ENCODE peak calls at places on chromosome 5, in six cellular contexts. One of them, this sample, is unnamed.

GRCh38 chr5:59799668-59800374 is 93.7 kb downstream of the PDE4D start:
- DNase-seq in K562: peak; percentile 24
- DNase-seq in HepG2: peak; percentile 7
- DNase-seq in GM12878: peak; percentile 24
- DNase-seq in GM12892: no peak
- DNase-seq in H1: no peak
- DNase-seq in this sample: no peak

GRCh38 chr5:52786937-52787599 is 648 bp upstream of the ITGA1 start:
- DNase-seq in K562: no peak
- DNase-seq in HepG2: peak; percentile 53
- DNase-seq in GM12878: no peak
- DNase-seq in GM12892: no peak
- DNase-seq in H1: no peak
- DNase-seq in this sample: no peak

GRCh38 chr5:96902876-96903275 is 26.6 kb downstream of the ERAP2 start:
- DNase-seq in K562: no peak
- DNase-seq in HepG2: no peak
- DNase-seq in GM12878: no peak
- DNase-seq in GM12892: no peak
- DNase-seq in H1: no peak
- DNase-seq in this sample: no peak

GRCh38 chr5:105616599-105616998 is 2054.0 kb upstream of the NUDT12 start:
- DNase-seq in K562: no peak
- DNase-seq in HepG2: no peak
- DNase-seq in GM12878: no peak
- DNase-seq in GM12892: no peak
- DNase-seq in H1: no peak
- DNase-seq in this sample: no peak

GRCh38 chr5:128534729-128535128 is 3.3 kb downstream of the FBN2 start:
- DNase-seq in K562: no peak
- DNase-seq in HepG2: no peak
- DNase-seq in GM12878: no peak
- DNase-seq in GM12892: no peak
- DNase-seq in H1: no peak
- DNase-seq in this sample: no peak

GRCh38 chr5:878125-878524 is 14.5 kb downstream of the BRD9 start:
- DNase-seq in K562: no peak
- DNase-seq in HepG2: no peak
- DNase-seq in GM12878: no peak
- DNase-seq in GM12892: no peak
- DNase-seq in H1: no peak
- DNase-seq in this sample: no peak

GRCh38 chr5:29169851-29170250 is 2023.6 kb upstream of the CDH6 start:
- DNase-seq in K562: no peak
- DNase-seq in HepG2: no peak
- DNase-seq in GM12878: no peak
- DNase-seq in GM12892: no peak
- DNase-seq in H1: no peak
- DNase-seq in this sample: no peak

GRCh38 chr5:169548315-169548714 is 35.3 kb upstream of the SPDL1 start:
- DNase-seq in K562: no peak
- DNase-seq in HepG2: peak; percentile 5
- DNase-seq in GM12878: no peak
- DNase-seq in GM12892: no peak
- DNase-seq in H1: no peak
- DNase-seq in this sample: no peak

GRCh38 chr5:162801235-162801634 is 636.2 kb upstream of the CCNG1 start:
- DNase-seq in K562: no peak
- DNase-seq in HepG2: no peak
- DNase-seq in GM12878: no peak
- DNase-seq in GM12892: no peak
- DNase-seq in H1: no peak
- DNase-seq in this sample: no peak

GRCh38 chr5:139709587-139710369 is 61.6 kb downstream of the CXXC5 start:
- DNase-seq in K562: peak; percentile 64
- DNase-seq in HepG2: no peak
- DNase-seq in GM12878: no peak
- DNase-seq in GM12892: no peak
- DNase-seq in H1: no peak
- DNase-seq in this sample: no peak

GRCh38 chr5:9555961-9556360 is 10.1 kb upstream of the SEMA5A start:
- DNase-seq in K562: no peak
- DNase-seq in HepG2: no peak
- DNase-seq in GM12878: no peak
- DNase-seq in GM12892: no peak
- DNase-seq in H1: no peak
- DNase-seq in this sample: no peak

GRCh38 chr5:131466171-131466766 is 168.8 kb downstream of the RAPGEF6 start:
- DNase-seq in K562: no peak
- DNase-seq in HepG2: no peak
- DNase-seq in GM12878: no peak
- DNase-seq in GM12892: no peak
- DNase-seq in H1: no peak
- DNase-seq in this sample: no peak

GRCh38 chr5:33761139-33761538 is 130.7 kb downstream of the ADAMTS12 start:
- DNase-seq in K562: no peak
- DNase-seq in HepG2: no peak
- DNase-seq in GM12878: no peak
- DNase-seq in GM12892: no peak
- DNase-seq in H1: no peak
- DNase-seq in this sample: no peak

GRCh38 chr5:138468133-138468965 is 3.1 kb downstream of the EGR1 start:
- DNase-seq in K562: no peak
- DNase-seq in HepG2: no peak
- DNase-seq in GM12878: no peak
- DNase-seq in GM12892: no peak
- DNase-seq in H1: no peak
- DNase-seq in this sample: no peak

GRCh38 chr5:113510836-113511451 is 2.5 kb upstream of the YTHDC2 start:
- DNase-seq in K562: no peak
- DNase-seq in HepG2: peak; percentile 50
- DNase-seq in GM12878: no peak
- DNase-seq in GM12892: no peak
- DNase-seq in H1: no peak
- DNase-seq in this sample: no peak

GRCh38 chr5:56123531-56124243 is 109.4 kb downstream of the ANKRD55 start:
- DNase-seq in K562: peak; percentile 93
- DNase-seq in HepG2: peak; percentile 99
- DNase-seq in GM12878: no peak
- DNase-seq in GM12892: no peak
- DNase-seq in H1: peak; percentile 31
- DNase-seq in this sample: no peak
- TF ChIP-seq POLR2AphosphoS5 in K562: peak; percentile 100
- TF ChIP-seq POLR2AphosphoS5 in HepG2: peak; percentile 26
- TF ChIP-seq POLR2AphosphoS5 in GM12878: no peak
- TF ChIP-seq POLR2AphosphoS5 in GM12892: no peak
- TF ChIP-seq POLR2AphosphoS5 in H1: no peak
- TF ChIP-seq POLR2AphosphoS5 in this sample: no peak

GRCh38 chr5:103523319-103523718 is 39.3 kb downstream of the NUDT12 start:
- DNase-seq in K562: no peak
- DNase-seq in HepG2: peak; percentile 61
- DNase-seq in GM12878: no peak
- DNase-seq in GM12892: no peak
- DNase-seq in H1: no peak
- DNase-seq in this sample: no peak
- TF ChIP-seq TAF1 in K562: no peak
- TF ChIP-seq TAF1 in HepG2: no peak
- TF ChIP-seq TAF1 in GM12878: no peak
- TF ChIP-seq TAF1 in GM12892: no peak
- TF ChIP-seq TAF1 in H1: no peak
- TF ChIP-seq TAF1 in this sample: no peak

GRCh38 chr5:68012429-68012828 is 203.1 kb upstream of the PIK3R1 start:
- DNase-seq in K562: no peak
- DNase-seq in HepG2: no peak
- DNase-seq in GM12878: no peak
- DNase-seq in GM12892: no peak
- DNase-seq in H1: no peak
- DNase-seq in this sample: no peak

GRCh38 chr5:68012831-68013230 is 202.7 kb upstream of the PIK3R1 start:
- DNase-seq in K562: no peak
- DNase-seq in HepG2: no peak
- DNase-seq in GM12878: no peak
- DNase-seq in GM12892: no peak
- DNase-seq in H1: no peak
- DNase-seq in this sample: no peak

GRCh38 chr5:68011801-68012200 is 203.8 kb upstream of the PIK3R1 start:
- DNase-seq in K562: no peak
- DNase-seq in HepG2: no peak
- DNase-seq in GM12878: no peak
- DNase-seq in GM12892: no peak
- DNase-seq in H1: no peak
- DNase-seq in this sample: no peak

GRCh38 chr5:68015933-68016332 is 199.6 kb upstream of the PIK3R1 start:
- DNase-seq in K562: no peak
- DNase-seq in HepG2: no peak
- DNase-seq in GM12878: no peak
- DNase-seq in GM12892: no peak
- DNase-seq in H1: no peak
- DNase-seq in this sample: no peak

GRCh38 chr5:68015381-68015780 is 200.2 kb upstream of the PIK3R1 start:
- DNase-seq in K562: no peak
- DNase-seq in HepG2: no peak
- DNase-seq in GM12878: no peak
- DNase-seq in GM12892: no peak
- DNase-seq in H1: no peak
- DNase-seq in this sample: no peak
- TF ChIP-seq POLR2A in K562: no peak
- TF ChIP-seq POLR2A in HepG2: no peak
- TF ChIP-seq POLR2A in GM12878: no peak
- TF ChIP-seq POLR2A in GM12892: no peak
- TF ChIP-seq POLR2A in H1: no peak
- TF ChIP-seq POLR2A in this sample: no peak

GRCh38 chr5:126884269-126884819 is 107.4 kb downstream of the LMNB1 start:
- DNase-seq in K562: peak; percentile 55
- DNase-seq in HepG2: no peak
- DNase-seq in GM12878: no peak
- DNase-seq in GM12892: no peak
- DNase-seq in H1: no peak
- DNase-seq in this sample: no peak
- TF ChIP-seq POLR2AphosphoS5 in K562: peak; percentile 98
- TF ChIP-seq POLR2AphosphoS5 in HepG2: no peak
- TF ChIP-seq POLR2AphosphoS5 in GM12878: no peak
- TF ChIP-seq POLR2AphosphoS5 in GM12892: no peak
- TF ChIP-seq POLR2AphosphoS5 in H1: no peak
- TF ChIP-seq POLR2AphosphoS5 in this sample: no peak